ENCODE peak calls at places on chromosomes 16 and 17, in four cellular contexts. Y is thoracic aorta; L is CD4-positive, alpha-beta memory T cell; H is breast epithelium. U is an unnamed sample.
A peak's percentile ranks its signal among the peaks of the same experiment; 100 is the strongest.

GRCh38 chr16:75660726-75661302 is 13.2 kb downstream of the TERF2IP start:
- DNase-seq in H (no peak), L (no peak), Y (no peak), U (no peak)

GRCh38 chr17:78232774-78233173 is 1.3 kb downstream of the TMEM235 start:
- DNase-seq in Y (no peak), L (no peak), H (no peak), U (no peak)

GRCh38 chr17:67759355-67760171 is 41.8 kb downstream of the NOL11 start:
- DNase-seq in L (no peak), H (no peak), Y (no peak), U (peak; percentile 55)

GRCh38 chr17:40490289-40490853 is 11.1 kb downstream of the TNS4 start:
- DNase-seq in H (peak; percentile 82), Y (no peak), L (no peak), U (no peak)

GRCh38 chr17:2253768-2254406 is 49.7 kb downstream of the SMG6 start:
- DNase-seq in Y (no peak), H (no peak), L (no peak), U (peak; percentile 24)

GRCh38 chr17:57989011-57989345 is 924 bp upstream of the VEZF1 start:
- DNase-seq in H (no peak), L (no peak), Y (no peak), U (peak; percentile 39)

GRCh38 chr16:68644715-68645493 is at the start of gene CDH3:
- DNase-seq in L (peak; percentile 7), Y (no peak), H (peak; percentile 87), U (no peak)

GRCh38 chr17:61574542-61575351 is 16.3 kb downstream of the NACA2 start:
- DNase-seq in H (no peak), Y (no peak), L (no peak), U (no peak)

GRCh38 chr16:1102921-1103648 is 7.0 kb upstream of the C1QTNF8 start:
- DNase-seq in H (no peak), L (peak; percentile 64), Y (no peak), U (peak; percentile 54)

GRCh38 chr17:17186051-17186450 is 20.1 kb downstream of the PLD6 start:
- DNase-seq in L (no peak), Y (no peak), H (peak; percentile 42), U (no peak)

GRCh38 chr17:72574675-72575510 is 454.1 kb downstream of the SOX9 start:
- DNase-seq in Y (no peak), L (no peak), H (no peak), U (no peak)

GRCh38 chr17:80474231-80474932 is 2.0 kb downstream of the NPTX1 start:
- DNase-seq in H (no peak), Y (no peak), L (no peak), U (no peak)

GRCh38 chr16:67191995-67192681 is at the start of gene E2F4:
- DNase-seq in Y (peak; percentile 58), L (peak; percentile 80), H (peak; percentile 85), U (peak; percentile 94)

GRCh38 chr16:53995378-53995777 is 291.2 kb downstream of the IRX3 start:
- DNase-seq in H (no peak), Y (no peak), L (no peak), U (no peak)

GRCh38 chr17:80428363-80428762 is 13.4 kb downstream of the ENDOV start:
- DNase-seq in L (no peak), Y (no peak), H (no peak), U (no peak)

GRCh38 chr16:61923629-61924028 is 112.6 kb downstream of the CDH8 start:
- DNase-seq in L (no peak), Y (no peak), H (no peak), U (no peak)

GRCh38 chr17:67270411-67270810 is 25.4 kb upstream of the HELZ start:
- DNase-seq in H (no peak), L (no peak), Y (no peak), U (no peak)

GRCh38 chr16:24717411-24717810 is 12.0 kb upstream of the TNRC6A start:
- DNase-seq in H (no peak), L (no peak), Y (no peak), U (no peak)

GRCh38 chr16:21708533-21709115 is 44.9 kb downstream of the OTOA start:
- DNase-seq in H (peak; percentile 58), Y (peak; percentile 21), L (peak; percentile 79), U (peak; percentile 75)

GRCh38 chr17:42097691-42098661 is at the start of gene ZNF385C:
- DNase-seq in H (no peak), L (peak; percentile 27), Y (no peak), U (no peak)

GRCh38 chr16:58518083-58518979 is 3.0 kb downstream of the SETD6 start:
- DNase-seq in Y (no peak), H (no peak), L (no peak), U (no peak)

GRCh38 chr17:43814026-43814425 is 18.9 kb downstream of the MPP3 start:
- DNase-seq in H (no peak), Y (no peak), L (no peak), U (no peak)

GRCh38 chr16:66798162-66798561 is 3.2 kb downstream of the TERB1 start:
- DNase-seq in L (no peak), H (no peak), Y (no peak), U (no peak)

GRCh38 chr16:7246578-7246977 is 86.1 kb upstream of the RBFOX1 start:
- DNase-seq in Y (no peak), H (no peak), L (no peak), U (no peak)

GRCh38 chr16:10895053-10895946 is 18.3 kb downstream of the CIITA start:
- DNase-seq in H (no peak), Y (no peak), L (peak; percentile 6), U (no peak)

GRCh38 chr16:55655709-55656694 is at the start of gene SLC6A2:
- DNase-seq in L (no peak), Y (no peak), H (no peak), U (no peak)

GRCh38 chr16:1072526-1073261 is at the start of gene SSTR5:
- DNase-seq in L (no peak), Y (no peak), H (no peak), U (no peak)

GRCh38 chr17:68910256-68910705 is 44.9 kb downstream of the ABCA8 start:
- DNase-seq in L (no peak), H (no peak), Y (no peak), U (no peak)

GRCh38 chr17:60442271-60443201 is 20.2 kb downstream of the CHCT1 start:
- DNase-seq in L (no peak), Y (no peak), H (no peak), U (no peak)

GRCh38 chr16:19700319-19700781 is 17.7 kb downstream of the KNOP1 start:
- DNase-seq in L (no peak), H (no peak), Y (no peak), U (no peak)

GRCh38 chr17:41404024-41404651 is 6.7 kb upstream of the KRT31 start:
- DNase-seq in H (peak; percentile 91), Y (no peak), L (peak; percentile 27), U (no peak)

GRCh38 chr17:65185060-65185459 is 47.9 kb downstream of the RGS9 start:
- DNase-seq in H (no peak), L (no peak), Y (no peak), U (no peak)

GRCh38 chr17:4519361-4519788 is 20.7 kb downstream of the SPNS2 start:
- DNase-seq in Y (no peak), H (peak; percentile 83), L (no peak), U (no peak)

GRCh38 chr17:40086150-40087044 is 14.0 kb downstream of the NR1D1 start:
- DNase-seq in Y (no peak), H (no peak), L (peak; percentile 52), U (peak; percentile 34)

GRCh38 chr17:76166906-76167305 is 25.9 kb upstream of the FOXJ1 start:
- DNase-seq in L (no peak), Y (no peak), H (no peak), U (no peak)

GRCh38 chr16:54096607-54097006 is 190.0 kb downstream of the IRX3 start:
- DNase-seq in L (no peak), Y (no peak), H (no peak), U (no peak)

GRCh38 chr16:71383054-71383773 is 24.7 kb downstream of the CALB2 start:
- DNase-seq in Y (no peak), L (no peak), H (peak; percentile 58), U (no peak)

GRCh38 chr16:3215601-3216262 is 19.2 kb downstream of the ZNF200 start:
- DNase-seq in H (no peak), L (no peak), Y (no peak), U (peak; percentile 13)
- H3K27ac ChIP-seq in H (no peak overlapping the region), L (peak overlapping the region; percentile 50), Y (no peak overlapping the region), U (peak overlapping the region; percentile 38)

GRCh38 chr17:49483588-49484509 is 11.2 kb upstream of the NGFR start:
- DNase-seq in H (no peak), L (no peak), Y (no peak), U (no peak)
- H3K27ac ChIP-seq in H (no peak overlapping the region), L (no peak overlapping the region), Y (no peak overlapping the region), U (no peak overlapping the region)

GRCh38 chr16:72909196-72909595 is 138.7 kb downstream of the ZFHX3 start:
- DNase-seq in H (no peak), L (no peak), Y (no peak), U (no peak)
- H3K27ac ChIP-seq in H (no peak overlapping the region), L (no peak overlapping the region), Y (no peak overlapping the region), U (no peak overlapping the region)

GRCh38 chr17:77188084-77189066 is 47.6 kb downstream of the SEC14L1 start:
- DNase-seq in Y (no peak), L (no peak), H (no peak), U (peak; percentile 85)
- H3K27ac ChIP-seq in Y (no peak overlapping the region), L (peak overlapping the region; percentile 4), H (no peak overlapping the region), U (peak overlapping the region; percentile 66)

GRCh38 chr16:79601978-79602609 is 1.6 kb upstream of the MAF start:
- DNase-seq in Y (peak; percentile 29), L (peak; percentile 85), H (peak; percentile 76), U (peak; percentile 74)
- H3K27ac ChIP-seq in Y (peak overlapping the region; percentile 87), L (peak overlapping the region; percentile 65), H (peak overlapping the region; percentile 95), U (peak overlapping the region; percentile 93)

DNA sequence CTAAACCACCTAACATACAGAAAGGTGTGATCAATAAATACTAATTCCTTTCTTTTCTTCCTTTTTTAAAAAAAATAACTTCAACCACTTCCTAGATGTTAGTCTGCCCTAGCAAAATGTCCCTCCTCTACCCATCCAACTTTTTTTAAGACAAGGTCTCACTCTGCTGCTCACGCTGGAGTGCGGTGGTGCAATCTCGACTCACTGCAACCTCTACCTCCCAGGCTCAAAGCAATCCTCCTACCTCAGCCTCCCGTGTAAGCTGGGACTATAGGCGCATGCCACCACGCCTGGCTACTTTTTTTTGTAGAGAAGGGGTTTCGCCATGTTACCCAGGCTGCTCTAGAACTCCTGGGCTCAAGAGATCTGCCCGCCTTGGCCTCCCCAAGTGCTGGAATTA is 33.1 kb downstream of the KANSL1 start:
- DNase-seq in L (no peak), H (no peak), Y (no peak), U (no peak)
- H3K27ac ChIP-seq in L (no peak overlapping the region), H (peak overlapping the region; percentile 8), Y (no peak overlapping the region), U (no peak overlapping the region)

GRCh38 chr17:836154-836553 is 54.0 kb downstream of the MRM3 start:
- DNase-seq in H (peak; percentile 34), L (no peak), Y (no peak), U (no peak)
- H3K27ac ChIP-seq in H (peak overlapping the region; percentile 74), L (no peak overlapping the region), Y (no peak overlapping the region), U (no peak overlapping the region)